ENCODE peak calls at places on chromosomes 7 and 10, in five cellular contexts. B, E, O, J and H are unnamed samples.

GRCh38 chr10:10977978-10978377 is 39.7 kb upstream of the CELF2 start:
- DNase-seq in J (no peak), B (no peak), E (no peak), O (no peak), H (no peak)

GRCh38 chr7:43926193-43927043 is at the start of gene UBE2D4:
- DNase-seq in J (peak; percentile 78), O (peak; percentile 92), B (peak; percentile 82), E (peak; percentile 71), H (peak; percentile 93)

GRCh38 chr7:124680304-124680703 is 85.3 kb downstream of the GPR37 start:
- DNase-seq in B (no peak), E (no peak), O (no peak), J (no peak), H (no peak)

GRCh38 chr10:3838723-3839437 is 53.9 kb upstream of the KLF6 start:
- DNase-seq in J (no peak), B (no peak), E (peak; percentile 14), O (no peak), H (no peak)

GRCh38 chr7:105173586-105173985 is 159.6 kb downstream of the KMT2E start:
- DNase-seq in J (no peak), O (no peak), B (no peak), E (no peak), H (no peak)

GRCh38 chr7:116177009-116177408 is 33.3 kb upstream of the TES start:
- DNase-seq in J (no peak), O (no peak), B (no peak), E (peak; percentile 90), H (no peak)

GRCh38 chr10:64648915-64649314 is 1127.7 kb downstream of the REEP3 start:
- DNase-seq in B (peak; percentile 58), J (no peak), E (no peak), O (no peak), H (no peak)

GRCh38 chr10:75982611-75983369 is 551.4 kb downstream of the LRMDA start:
- DNase-seq in B (no peak), J (no peak), O (no peak), E (peak; percentile 45), H (no peak)

GRCh38 chr7:101733713-101734475 is 83.5 kb upstream of the CUX1 start:
- DNase-seq in B (peak; percentile 85), E (peak; percentile 38), J (peak; percentile 74), O (peak; percentile 50), H (peak; percentile 62)

GRCh38 chr10:14063531-14064317 is 267.0 kb downstream of the FRMD4A start:
- DNase-seq in O (no peak), J (no peak), E (peak; percentile 89), B (no peak), H (no peak)

GRCh38 chr10:33238643-33239042 is 95.8 kb downstream of the NRP1 start:
- DNase-seq in O (no peak), B (no peak), E (peak; percentile 82), J (no peak), H (no peak)

GRCh38 chr7:22255834-22256233 is 101.1 kb downstream of the RAPGEF5 start:
- DNase-seq in E (no peak), J (peak; percentile 15), O (no peak), B (peak; percentile 21), H (no peak)

GRCh38 chr7:139960158-139960557 is 102.6 kb downstream of the PARP12 start:
- DNase-seq in E (peak; percentile 6), O (no peak), B (no peak), J (no peak), H (no peak)

GRCh38 chr7:78254397-78255055 is 456.0 kb downstream of the PHTF2 start:
- DNase-seq in B (no peak), O (no peak), E (no peak), J (no peak), H (no peak)

GRCh38 chr10:69446650-69447151 is 4.6 kb upstream of the TSPAN15 start:
- DNase-seq in J (no peak), O (no peak), B (no peak), E (peak; percentile 70), H (no peak)

GRCh38 chr7:7745966-7746365 is 27.6 kb upstream of the RPA3 start:
- DNase-seq in O (no peak), B (no peak), J (no peak), E (no peak), H (no peak)

GRCh38 chr10:22338260-22338894 is 6.9 kb upstream of the SPAG6 start:
- DNase-seq in B (peak; percentile 34), E (no peak), J (no peak), O (no peak), H (no peak)

GRCh38 chr7:16926861-16927260 is 45.1 kb upstream of the AGR3 start:
- DNase-seq in B (no peak), E (no peak), J (no peak), O (no peak), H (no peak)

GRCh38 chr7:134084488-134085144 is 42.5 kb upstream of the LRGUK start:
- DNase-seq in J (no peak), O (no peak), E (no peak), B (no peak), H (no peak)

GRCh38 chr7:72413290-72413689 is 1.2 kb upstream of the CALN1 start:
- DNase-seq in O (no peak), E (no peak), B (no peak), J (no peak), H (no peak)

GRCh38 chr7:131471605-131472004 is 84.8 kb downstream of the PODXL start:
- DNase-seq in E (peak; percentile 40), O (no peak), B (no peak), J (no peak), H (no peak)

GRCh38 chr7:84811427-84811826 is 375.4 kb downstream of the SEMA3D start:
- DNase-seq in E (no peak), B (no peak), J (no peak), O (no peak), H (no peak)

GRCh38 chr7:105493928-105494325 is 28.1 kb downstream of the PUS7 start:
- DNase-seq in B (no peak), E (peak; percentile 89), J (no peak), O (no peak), H (no peak)

GRCh38 chr10:91602449-91602848 is 30.4 kb downstream of the PPP1R3C start:
- DNase-seq in E (no peak), J (no peak), B (no peak), O (no peak), H (no peak)

GRCh38 chr10:90197766-90198165 is 496.4 kb downstream of the KIF20B start:
- DNase-seq in E (peak; percentile 50), B (no peak), J (no peak), O (no peak), H (no peak)

GRCh38 chr7:50824882-50825281 is 42.2 kb upstream of the GRB10 start:
- DNase-seq in O (no peak), B (no peak), J (peak; percentile 14), E (no peak), H (no peak)

GRCh38 chr7:122261442-122261841 is 43.1 kb downstream of the FEZF1 start:
- DNase-seq in E (no peak), B (no peak), J (no peak), O (no peak), H (no peak)

GRCh38 chr7:2431260-2431867 is 28.0 kb downstream of the CHST12 start:
- DNase-seq in B (peak; percentile 80), O (no peak), E (no peak), J (no peak), H (peak; percentile 52)

GRCh38 chr7:157228864-157229422 is 90.2 kb downstream of the UBE3C start:
- DNase-seq in J (peak; percentile 26), E (no peak), O (no peak), B (peak; percentile 72), H (no peak)
- TF ChIP-seq CTCF in J (peak; percentile 24), E (peak; percentile 60), O (peak; percentile 30), B (peak; percentile 76), H (peak; percentile 27)

DNA sequence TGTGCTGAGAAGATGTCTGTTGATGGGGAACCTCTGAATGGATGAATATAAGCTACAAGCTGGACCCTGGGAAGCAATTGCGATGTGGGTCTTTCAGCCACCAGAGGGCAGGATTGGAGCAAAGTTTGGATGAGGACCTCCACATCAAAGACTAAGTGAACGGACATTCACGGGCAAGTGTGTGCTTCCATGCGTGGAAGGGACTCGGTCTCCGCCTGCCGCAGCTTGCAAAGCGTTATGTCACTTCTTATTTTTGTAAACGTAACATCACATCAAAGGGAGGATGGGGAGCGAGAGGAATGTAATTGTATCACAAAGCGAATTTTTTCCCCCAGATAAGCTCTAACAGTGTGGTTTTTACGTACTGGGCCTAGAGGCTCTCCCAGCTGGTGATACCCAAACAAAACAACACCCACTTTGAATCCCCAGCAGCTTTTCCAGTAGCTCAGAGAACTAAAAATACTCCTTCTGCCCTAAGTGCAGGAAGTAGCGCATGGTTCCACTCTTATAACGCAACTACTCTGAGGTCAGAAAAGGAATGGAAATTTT is 65.0 kb downstream of the VWA2 start:
- DNase-seq in B (peak; percentile 85), O (peak; percentile 84), J (peak; percentile 87), E (peak; percentile 93), H (peak; percentile 85)
- TF ChIP-seq CTCF in B (peak; percentile 96), O (peak; percentile 91), J (peak; percentile 70), E (peak; percentile 85), H (peak; percentile 75)

DNA sequence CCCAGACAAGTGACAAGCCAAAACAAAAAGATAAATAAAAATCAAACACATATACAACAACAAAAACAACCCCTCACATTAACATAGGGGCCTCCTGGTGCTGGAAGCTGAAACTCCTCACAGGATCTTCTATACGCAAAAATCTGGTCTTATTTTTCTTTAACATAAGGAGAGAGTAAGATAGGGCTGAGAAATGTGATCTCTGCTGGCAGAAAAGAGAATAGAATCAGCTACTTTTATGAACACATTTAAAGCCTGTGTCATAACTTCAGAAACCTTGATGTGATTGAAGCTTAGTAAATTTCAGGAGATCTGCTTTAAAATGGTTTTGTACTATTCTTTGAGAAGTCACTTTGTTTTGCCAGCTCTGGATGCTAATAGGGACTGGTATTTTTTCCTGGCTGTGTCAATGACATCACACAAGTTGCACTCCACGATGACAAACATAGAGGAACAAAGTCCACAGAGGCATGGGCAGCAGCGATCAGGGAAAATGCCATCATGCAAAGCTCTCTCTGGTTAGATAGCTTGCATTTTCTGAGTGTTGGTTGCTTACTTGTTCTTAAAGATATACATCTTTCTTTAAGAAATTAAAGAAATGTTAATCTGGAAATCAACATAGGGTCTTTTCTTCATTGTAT is 176.6 kb upstream of the SP4 start:
- DNase-seq in O (no peak), J (no peak), E (no peak), B (no peak), H (no peak)
- TF ChIP-seq CTCF in O (no peak), J (no peak), E (no peak), B (no peak), H (no peak)

DNA sequence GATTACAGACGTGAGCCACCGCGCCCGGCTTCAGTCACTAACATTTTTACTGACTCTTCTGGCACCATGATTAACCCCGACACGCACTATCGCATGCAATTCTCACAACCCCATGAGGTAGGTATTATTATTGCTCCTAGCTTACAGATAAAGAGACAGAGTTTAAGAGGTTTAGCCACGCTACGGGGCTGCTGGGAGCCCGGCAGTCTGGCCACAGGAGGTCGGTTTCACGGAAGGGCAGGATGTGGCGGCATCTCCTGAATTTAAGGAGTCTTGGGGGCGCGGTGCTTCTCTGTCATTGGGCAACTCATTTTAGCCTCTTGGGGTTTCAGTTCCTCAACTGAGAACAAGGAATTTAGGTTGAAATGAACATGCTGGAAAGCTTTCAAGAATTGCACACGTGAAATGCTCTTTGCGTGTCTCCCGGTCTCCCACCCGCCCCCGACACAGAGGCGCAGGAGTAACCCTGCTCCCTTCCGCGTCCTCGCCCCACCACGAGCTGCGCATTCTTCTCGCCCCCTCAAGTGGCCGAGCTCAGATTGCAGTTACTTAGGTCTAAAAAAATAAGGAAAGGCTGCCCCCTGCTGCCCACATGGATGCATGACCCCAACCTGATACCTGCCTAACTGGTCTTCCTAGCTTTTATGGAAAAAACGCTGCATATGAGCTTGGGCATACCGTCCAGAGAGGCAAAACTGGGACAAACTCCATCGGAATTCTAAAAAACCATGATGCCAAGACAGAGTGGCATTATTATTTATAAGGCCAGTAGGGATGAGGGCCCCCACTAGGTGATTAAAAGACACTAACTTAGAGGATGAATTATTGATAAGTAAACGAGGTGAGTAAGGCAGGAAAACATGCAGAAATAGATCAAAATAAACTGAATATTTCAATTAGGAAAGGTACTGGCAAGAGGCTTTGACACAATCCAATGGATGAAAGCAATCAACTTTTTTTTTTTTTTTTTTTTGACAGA is 12.4 kb downstream of the PRSS2 start:
- DNase-seq in J (peak; percentile 89), B (peak; percentile 97), O (peak; percentile 84), E (peak; percentile 94), H (peak; percentile 83)
- TF ChIP-seq CTCF in J (peak; percentile 94), B (peak; percentile 98), O (peak; percentile 96), E (peak; percentile 90), H (peak; percentile 97)